ENCODE peak calls at places on chromosomes 4 and X, in eight cellular contexts. J is CD4-positive, alpha-beta T cell; F is osteocyte; D is lower leg skin; Y is fibroblast of mammary gland; Q is mesothelial cell of epicardium; S is A549; O is stomach. K is an unnamed sample.

GRCh38 chrX:44042124-44042523 is 68.9 kb upstream of the NDP start:
- DNase-seq in Y (peak; percentile 40), Q (no peak), F (no peak), J (no peak), D (no peak), S (no peak), O (no peak), K (no peak)

GRCh38 chr4:142781114-142781513 is 65.0 kb downstream of the INPP4B start:
- DNase-seq in O (no peak), Q (no peak), S (no peak), Y (peak; percentile 21), F (no peak), D (no peak), J (no peak), K (no peak)

GRCh38 chr4:88219099-88219498 is 60.7 kb upstream of the ABCG2 start:
- DNase-seq in O (no peak), Q (no peak), S (peak; percentile 22), J (no peak), F (no peak), Y (peak; percentile 61), D (no peak), K (no peak)

GRCh38 chr4:153345011-153345981 is 808 bp downstream of the MND1 start:
- DNase-seq in O (no peak), F (peak; percentile 75), D (no peak), Y (peak; percentile 69), J (peak; percentile 44), Q (peak; percentile 47), S (peak; percentile 17), K (no peak)

GRCh38 chr4:71229477-71230257 is 109.2 kb upstream of the SLC4A4 start:
- DNase-seq in D (no peak), J (no peak), F (no peak), S (peak; percentile 28), O (peak; percentile 34), Y (peak; percentile 47), Q (peak; percentile 41), K (no peak)

GRCh38 chr4:82784615-82785247 is 13.9 kb downstream of the SCD5 start:
- DNase-seq in F (no peak), Y (peak; percentile 78), O (no peak), S (no peak), Q (no peak), J (no peak), D (no peak), K (no peak)

GRCh38 chr4:156906325-156906724 is 65.3 kb downstream of the PDGFC start:
- DNase-seq in Q (no peak), S (no peak), J (no peak), O (no peak), F (no peak), Y (no peak), D (no peak), K (no peak)

GRCh38 chr4:76606662-76607265 is 171.7 kb downstream of the SHROOM3 start:
- DNase-seq in O (no peak), J (no peak), S (no peak), Y (peak; percentile 36), D (no peak), Q (no peak), F (no peak), K (no peak)

GRCh38 chr4:21802406-21802805 is 146.2 kb downstream of the KCNIP4 start:
- DNase-seq in S (peak; percentile 5), F (no peak), Q (no peak), J (no peak), Y (peak; percentile 45), D (no peak), O (no peak), K (no peak)

GRCh38 chr4:74814052-74814451 is 19.7 kb upstream of the BTC start:
- DNase-seq in J (no peak), S (no peak), F (no peak), Q (no peak), O (no peak), Y (no peak), D (no peak), K (no peak)

GRCh38 chr4:39085891-39086290 is 23.9 kb downstream of the KLHL5 start:
- DNase-seq in J (no peak), Y (peak; percentile 89), Q (no peak), S (no peak), F (no peak), D (no peak), O (no peak), K (no peak)

GRCh38 chr4:176896211-176896610 is 103.5 kb upstream of the VEGFC start:
- DNase-seq in O (no peak), Y (no peak), S (no peak), D (no peak), J (no peak), Q (no peak), F (no peak), K (no peak)

GRCh38 chrX:2572740-2573139 is 72.0 kb upstream of the DHRSX start:
- DNase-seq in J (no peak), F (no peak), Q (no peak), D (no peak), Y (peak; percentile 25), S (peak; percentile 59), O (no peak), K (no peak)

GRCh38 chr4:146340798-146341197 is 126.5 kb downstream of the REELD1 start:
- DNase-seq in J (no peak), O (no peak), Y (peak; percentile 47), Q (no peak), S (no peak), D (no peak), F (no peak), K (no peak)

GRCh38 chr4:134628074-134628473 is 426.5 kb upstream of the PABPC4L start:
- DNase-seq in O (no peak), S (no peak), F (no peak), Y (no peak), J (no peak), D (no peak), Q (no peak), K (no peak)

GRCh38 chrX:13101439-13102139 is 57.2 kb upstream of the FAM9C start:
- DNase-seq in S (peak; percentile 71), Y (peak; percentile 96), F (no peak), O (peak; percentile 71), Q (no peak), D (peak; percentile 76), J (peak; percentile 53), K (peak; percentile 82)

GRCh38 chr4:40924096-40924792 is 174.5 kb downstream of the NSUN7 start:
- DNase-seq in J (peak; percentile 54), S (peak; percentile 38), Y (peak; percentile 60), D (no peak), F (no peak), Q (peak; percentile 79), O (peak; percentile 64), K (no peak)

GRCh38 chrX:1593286-1594271 is 2.2 kb downstream of the AKAP17A start:
- DNase-seq in S (no peak), Y (no peak), O (peak; percentile 24), D (no peak), Q (peak; percentile 31), J (no peak), F (peak; percentile 83), K (peak; percentile 67)

DNA sequence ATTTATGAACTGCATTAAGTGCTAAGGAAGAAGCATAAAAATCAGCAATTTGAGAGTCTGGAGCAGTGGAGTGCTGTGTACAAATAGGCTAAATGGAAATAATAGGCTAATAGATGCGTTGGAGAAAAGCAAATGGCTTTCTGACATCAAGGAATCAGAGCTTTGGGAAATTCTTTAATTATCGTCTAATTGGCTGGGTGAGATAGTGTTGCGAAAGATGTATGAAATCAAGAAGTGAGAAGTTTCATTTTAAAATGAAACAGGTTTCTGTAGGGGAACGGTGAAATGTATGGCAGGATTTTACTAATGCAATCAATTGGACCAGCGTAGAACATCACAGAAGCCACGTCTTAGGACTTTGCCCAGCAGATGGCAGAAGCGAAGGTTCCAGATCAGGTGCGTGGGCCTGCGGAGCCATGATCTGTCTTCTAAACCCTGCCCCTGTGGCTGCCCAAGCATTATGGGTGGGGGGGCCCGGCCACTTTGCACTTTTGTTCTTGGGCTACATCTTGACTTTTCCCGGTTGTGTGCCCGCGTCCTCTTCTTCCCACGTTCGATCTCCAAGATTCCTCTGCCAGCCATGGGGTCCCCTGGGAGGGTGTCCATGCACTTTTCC is 118.5 kb upstream of the SHISA3 start:
- DNase-seq in F (no peak), O (no peak), Q (no peak), J (no peak), Y (no peak), S (no peak), D (no peak), K (no peak)
- TF ChIP-seq CTCF in F (no peak), O (no peak), Q (no peak), J (no peak), Y (no peak), S (no peak), D (no peak), K (no peak)

DNA sequence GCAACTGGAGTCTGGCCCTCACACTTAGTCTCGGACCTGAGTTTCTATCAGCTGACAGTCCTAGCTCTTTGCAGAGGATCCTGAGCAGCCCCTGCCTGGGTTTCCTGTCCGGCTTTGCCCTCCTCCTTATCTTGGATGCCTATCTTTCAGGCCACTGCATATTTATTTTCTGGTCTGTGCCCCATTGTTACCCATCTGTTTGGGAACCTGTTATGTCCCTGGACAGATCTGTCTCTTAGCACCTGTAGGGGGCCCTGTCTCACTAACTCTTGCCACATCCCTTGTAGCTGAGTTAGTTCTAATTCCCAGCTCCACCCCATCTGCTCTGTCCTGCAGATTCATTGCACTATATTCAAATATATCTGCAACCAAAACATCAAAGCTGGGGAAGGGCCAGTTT is 514.9 kb upstream of the LCORL start:
- DNase-seq in S (no peak), F (no peak), Y (no peak), J (no peak), Q (no peak), D (no peak), O (no peak), K (no peak)
- TF ChIP-seq CTCF in S (no peak), F (no peak), Y (no peak), J (no peak), Q (no peak), D (no peak), O (no peak), K (no peak)

GRCh38 chr4:184097240-184097619 is 120.4 kb downstream of the ENPP6 start:
- DNase-seq in D (peak; percentile 34), S (no peak), Q (no peak), F (no peak), O (peak; percentile 37), J (no peak), Y (peak; percentile 35), K (no peak)
- TF ChIP-seq CTCF in D (no peak), S (no peak), Q (no peak), F (no peak), O (peak; percentile 20), J (no peak), Y (peak; percentile 35), K (no peak)

GRCh38 chrX:152912121-152912520 is 14.3 kb downstream of the ZNF185 start:
- DNase-seq in Y (no peak), O (no peak), D (no peak), F (no peak), S (no peak), J (no peak), Q (no peak), K (no peak)
- TF ChIP-seq CTCF in Y (no peak), O (no peak), D (no peak), F (no peak), S (no peak), J (no peak), Q (no peak), K (no peak)

GRCh38 chr4:140637836-140638235 is 69.1 kb upstream of the UCP1 start:
- DNase-seq in Q (no peak), D (no peak), S (peak; percentile 24), J (no peak), O (no peak), Y (peak; percentile 37), F (no peak), K (no peak)
- TF ChIP-seq CTCF in Q (no peak), D (no peak), S (peak; percentile 33), J (no peak), O (peak; percentile 24), Y (peak; percentile 48), F (peak; percentile 46), K (no peak)

GRCh38 chrX:55919367-55920221 is 202.0 kb downstream of the RRAGB start:
- DNase-seq in F (no peak), O (no peak), Q (no peak), J (no peak), D (no peak), S (no peak), Y (no peak), K (no peak)
- TF ChIP-seq CTCF in F (no peak), O (no peak), Q (no peak), J (no peak), D (no peak), S (no peak), Y (no peak), K (no peak)